ENCODE peak calls at places on chromosomes 4 and X, in nine cellular contexts. One of them, this sample, is unnamed. For H3K9me3, the result is how much of the 10 kb centered on the place peaks cover.

GRCh38 chrX:96147645-96148044 is 537.0 kb upstream of the DIAPH2 start:
- DNase-seq in prostate gland: no peak
- DNase-seq in breast epithelium: no peak
- DNase-seq in tibial artery: no peak
- DNase-seq in ovary: no peak
- DNase-seq in lower lobe of right lung: no peak
- DNase-seq in mucosa of descending colon: no peak
- DNase-seq in sigmoid colon: no peak
- DNase-seq in transverse colon: no peak
- DNase-seq in this sample: no peak

GRCh38 chr4:168731706-168732414 is 235.0 kb downstream of the PALLD start:
- DNase-seq in mucosa of descending colon: no peak
- DNase-seq in ovary: no peak
- DNase-seq in breast epithelium: no peak
- DNase-seq in tibial artery: no peak
- DNase-seq in sigmoid colon: no peak
- DNase-seq in prostate gland: no peak
- DNase-seq in transverse colon: no peak
- DNase-seq in lower lobe of right lung: no peak
- DNase-seq in this sample: no peak

GRCh38 chr4:107824367-107825071 is at the start of gene SGMS2:
- DNase-seq in tibial artery: peak
- DNase-seq in breast epithelium: peak
- DNase-seq in mucosa of descending colon: peak
- DNase-seq in sigmoid colon: peak
- DNase-seq in lower lobe of right lung: peak
- DNase-seq in ovary: peak
- DNase-seq in prostate gland: peak
- DNase-seq in transverse colon: peak
- DNase-seq in this sample: peak

GRCh38 chr4:140756292-140757219 is at the start of gene TBC1D9:
- DNase-seq in transverse colon: peak
- DNase-seq in lower lobe of right lung: peak
- DNase-seq in prostate gland: peak
- DNase-seq in breast epithelium: peak
- DNase-seq in tibial artery: peak
- DNase-seq in mucosa of descending colon: peak
- DNase-seq in ovary: peak
- DNase-seq in sigmoid colon: peak
- DNase-seq in this sample: peak

GRCh38 chr4:103099691-103100392 is at the start of gene BDH2:
- DNase-seq in mucosa of descending colon: peak
- DNase-seq in prostate gland: peak
- DNase-seq in transverse colon: peak
- DNase-seq in lower lobe of right lung: no peak
- DNase-seq in tibial artery: peak
- DNase-seq in breast epithelium: no peak
- DNase-seq in ovary: peak
- DNase-seq in sigmoid colon: peak
- DNase-seq in this sample: peak

GRCh38 chr4:7055111-7055989 is 12.2 kb downstream of the TADA2B start:
- DNase-seq in lower lobe of right lung: no peak
- DNase-seq in ovary: peak
- DNase-seq in mucosa of descending colon: no peak
- DNase-seq in sigmoid colon: peak
- DNase-seq in prostate gland: no peak
- DNase-seq in transverse colon: no peak
- DNase-seq in tibial artery: peak
- DNase-seq in breast epithelium: no peak
- DNase-seq in this sample: no peak

GRCh38 chr4:52856802-52857201 is 5.3 kb upstream of the RASL11B start:
- DNase-seq in sigmoid colon: no peak
- DNase-seq in ovary: no peak
- DNase-seq in mucosa of descending colon: no peak
- DNase-seq in breast epithelium: no peak
- DNase-seq in transverse colon: no peak
- DNase-seq in prostate gland: no peak
- DNase-seq in tibial artery: no peak
- DNase-seq in lower lobe of right lung: no peak
- DNase-seq in this sample: no peak

GRCh38 chr4:113467581-113467980 is 294.0 kb downstream of the CAMK2D start:
- DNase-seq in ovary: no peak
- DNase-seq in tibial artery: peak
- DNase-seq in sigmoid colon: no peak
- DNase-seq in prostate gland: no peak
- DNase-seq in breast epithelium: no peak
- DNase-seq in mucosa of descending colon: no peak
- DNase-seq in transverse colon: no peak
- DNase-seq in lower lobe of right lung: no peak
- DNase-seq in this sample: no peak

GRCh38 chrX:106774981-106775380 is 27.5 kb upstream of the TBC1D8B start:
- DNase-seq in tibial artery: no peak
- DNase-seq in breast epithelium: no peak
- DNase-seq in sigmoid colon: no peak
- DNase-seq in mucosa of descending colon: no peak
- DNase-seq in prostate gland: no peak
- DNase-seq in lower lobe of right lung: no peak
- DNase-seq in ovary: no peak
- DNase-seq in transverse colon: no peak
- DNase-seq in this sample: no peak

GRCh38 chr4:168825975-168826374 is 184.1 kb downstream of the CBR4 start:
- DNase-seq in transverse colon: no peak
- DNase-seq in prostate gland: no peak
- DNase-seq in sigmoid colon: no peak
- DNase-seq in breast epithelium: no peak
- DNase-seq in ovary: no peak
- DNase-seq in lower lobe of right lung: no peak
- DNase-seq in tibial artery: no peak
- DNase-seq in mucosa of descending colon: no peak
- DNase-seq in this sample: no peak

GRCh38 chr4:57020467-57021101 is 41.9 kb downstream of the POLR2B start:
- DNase-seq in prostate gland: no peak
- DNase-seq in transverse colon: no peak
- DNase-seq in sigmoid colon: no peak
- DNase-seq in ovary: no peak
- DNase-seq in lower lobe of right lung: no peak
- DNase-seq in breast epithelium: no peak
- DNase-seq in tibial artery: no peak
- DNase-seq in mucosa of descending colon: no peak
- DNase-seq in this sample: no peak

GRCh38 chr4:25938251-25939186 is 24.5 kb downstream of the SMIM20 start:
- DNase-seq in breast epithelium: no peak
- DNase-seq in ovary: no peak
- DNase-seq in lower lobe of right lung: no peak
- DNase-seq in mucosa of descending colon: no peak
- DNase-seq in prostate gland: no peak
- DNase-seq in tibial artery: peak
- DNase-seq in sigmoid colon: no peak
- DNase-seq in transverse colon: no peak
- DNase-seq in this sample: no peak

GRCh38 chr4:88104902-88105610 is 53.4 kb downstream of the ABCG2 start:
- DNase-seq in breast epithelium: no peak
- DNase-seq in lower lobe of right lung: no peak
- DNase-seq in prostate gland: no peak
- DNase-seq in sigmoid colon: no peak
- DNase-seq in tibial artery: no peak
- DNase-seq in ovary: no peak
- DNase-seq in mucosa of descending colon: no peak
- DNase-seq in transverse colon: no peak
- DNase-seq in this sample: no peak

GRCh38 chrX:68889244-68889643 is 60.4 kb downstream of the EFNB1 start:
- DNase-seq in ovary: no peak
- DNase-seq in mucosa of descending colon: no peak
- DNase-seq in transverse colon: no peak
- DNase-seq in prostate gland: no peak
- DNase-seq in sigmoid colon: no peak
- DNase-seq in breast epithelium: no peak
- DNase-seq in lower lobe of right lung: no peak
- DNase-seq in tibial artery: no peak
- DNase-seq in this sample: no peak

GRCh38 chrX:47915886-47916493 is 79.3 kb downstream of the ZNF81 start:
- DNase-seq in lower lobe of right lung: no peak
- DNase-seq in prostate gland: no peak
- DNase-seq in mucosa of descending colon: no peak
- DNase-seq in transverse colon: no peak
- DNase-seq in ovary: no peak
- DNase-seq in tibial artery: no peak
- DNase-seq in sigmoid colon: no peak
- DNase-seq in breast epithelium: no peak
- DNase-seq in this sample: no peak
- H3K9me3 ChIP-seq in lower lobe of right lung: under half
- H3K9me3 ChIP-seq in prostate gland: under half
- H3K9me3 ChIP-seq in mucosa of descending colon: under half
- H3K9me3 ChIP-seq in transverse colon: under half
- H3K9me3 ChIP-seq in ovary: under half
- H3K9me3 ChIP-seq in tibial artery: half or more
- H3K9me3 ChIP-seq in sigmoid colon: under half
- H3K9me3 ChIP-seq in breast epithelium: half or more
- H3K9me3 ChIP-seq in this sample: under half

GRCh38 chr4:127309360-127310095 is 323.2 kb upstream of the INTU start:
- DNase-seq in sigmoid colon: no peak
- DNase-seq in mucosa of descending colon: no peak
- DNase-seq in transverse colon: no peak
- DNase-seq in ovary: no peak
- DNase-seq in tibial artery: peak
- DNase-seq in prostate gland: no peak
- DNase-seq in lower lobe of right lung: no peak
- DNase-seq in breast epithelium: no peak
- DNase-seq in this sample: no peak
- H3K9me3 ChIP-seq in sigmoid colon: under half
- H3K9me3 ChIP-seq in mucosa of descending colon: under half
- H3K9me3 ChIP-seq in transverse colon: under half
- H3K9me3 ChIP-seq in ovary: under half
- H3K9me3 ChIP-seq in tibial artery: under half
- H3K9me3 ChIP-seq in prostate gland: under half
- H3K9me3 ChIP-seq in lower lobe of right lung: under half
- H3K9me3 ChIP-seq in breast epithelium: under half
- H3K9me3 ChIP-seq in this sample: under half

DNA sequence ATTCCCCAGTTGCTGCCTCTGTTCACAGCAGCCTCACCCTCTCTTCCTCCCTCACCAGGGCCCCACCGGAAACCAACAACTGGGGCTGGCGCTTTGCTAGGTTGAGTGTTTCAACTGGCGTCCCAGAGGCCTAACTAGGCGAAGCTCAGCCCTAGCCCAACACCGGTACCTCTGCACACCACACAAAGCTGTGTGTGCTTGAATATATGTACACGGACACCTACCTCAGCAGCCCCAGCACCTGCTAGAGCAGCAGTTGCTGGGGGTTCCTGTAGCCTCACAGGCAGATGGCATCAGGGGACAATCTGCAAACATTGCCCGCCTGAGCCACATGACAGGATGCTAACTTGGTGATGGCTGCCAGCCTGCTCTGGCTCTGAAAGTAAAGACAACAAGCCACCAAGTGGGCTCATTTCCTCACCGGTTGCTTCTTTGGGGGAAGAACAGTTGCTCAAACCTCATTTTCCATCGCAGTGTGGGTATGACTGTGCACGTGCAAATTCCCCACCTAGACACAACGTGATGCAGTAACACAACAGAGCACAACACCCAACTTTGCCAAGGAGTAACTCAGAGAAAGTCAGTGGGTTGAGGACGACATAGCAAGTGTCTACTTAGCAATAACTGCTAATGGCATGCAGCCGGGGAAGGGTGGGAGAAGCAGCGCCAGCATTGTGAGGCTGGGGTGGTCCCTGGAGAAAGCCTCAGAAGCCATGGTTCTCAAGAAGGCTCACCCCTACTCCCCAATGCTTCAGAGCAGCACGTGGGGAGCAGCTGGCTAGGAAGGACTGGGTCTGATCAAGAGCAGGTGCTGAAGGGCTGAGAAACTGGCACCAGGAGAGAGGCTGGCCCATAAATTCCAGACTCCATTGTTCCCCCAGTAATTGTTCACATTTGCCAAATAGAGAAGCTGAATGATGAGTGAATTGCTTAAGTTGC is 139.5 kb downstream of the SH3KBP1 start:
- DNase-seq in prostate gland: no peak
- DNase-seq in tibial artery: no peak
- DNase-seq in mucosa of descending colon: peak
- DNase-seq in sigmoid colon: peak
- DNase-seq in lower lobe of right lung: peak
- DNase-seq in ovary: no peak
- DNase-seq in breast epithelium: no peak
- DNase-seq in transverse colon: peak
- DNase-seq in this sample: no peak
- H3K9me3 ChIP-seq in prostate gland: under half
- H3K9me3 ChIP-seq in tibial artery: under half
- H3K9me3 ChIP-seq in mucosa of descending colon: under half
- H3K9me3 ChIP-seq in sigmoid colon: under half
- H3K9me3 ChIP-seq in lower lobe of right lung: under half
- H3K9me3 ChIP-seq in ovary: under half
- H3K9me3 ChIP-seq in breast epithelium: under half
- H3K9me3 ChIP-seq in transverse colon: under half
- H3K9me3 ChIP-seq in this sample: under half

GRCh38 chrX:56505866-56506265 is 57.6 kb upstream of the UBQLN2 start:
- DNase-seq in prostate gland: no peak
- DNase-seq in breast epithelium: no peak
- DNase-seq in tibial artery: no peak
- DNase-seq in transverse colon: no peak
- DNase-seq in lower lobe of right lung: no peak
- DNase-seq in ovary: no peak
- DNase-seq in sigmoid colon: no peak
- DNase-seq in mucosa of descending colon: no peak
- DNase-seq in this sample: no peak

GRCh38 chrX:56498756-56499155 is 64.7 kb upstream of the UBQLN2 start:
- DNase-seq in transverse colon: no peak
- DNase-seq in tibial artery: no peak
- DNase-seq in mucosa of descending colon: no peak
- DNase-seq in sigmoid colon: no peak
- DNase-seq in prostate gland: no peak
- DNase-seq in ovary: no peak
- DNase-seq in lower lobe of right lung: no peak
- DNase-seq in breast epithelium: no peak
- DNase-seq in this sample: no peak

GRCh38 chrX:56499372-56499771 is 64.1 kb upstream of the UBQLN2 start:
- DNase-seq in tibial artery: no peak
- DNase-seq in sigmoid colon: no peak
- DNase-seq in lower lobe of right lung: no peak
- DNase-seq in prostate gland: no peak
- DNase-seq in breast epithelium: no peak
- DNase-seq in transverse colon: no peak
- DNase-seq in mucosa of descending colon: no peak
- DNase-seq in ovary: no peak
- DNase-seq in this sample: no peak

DNA sequence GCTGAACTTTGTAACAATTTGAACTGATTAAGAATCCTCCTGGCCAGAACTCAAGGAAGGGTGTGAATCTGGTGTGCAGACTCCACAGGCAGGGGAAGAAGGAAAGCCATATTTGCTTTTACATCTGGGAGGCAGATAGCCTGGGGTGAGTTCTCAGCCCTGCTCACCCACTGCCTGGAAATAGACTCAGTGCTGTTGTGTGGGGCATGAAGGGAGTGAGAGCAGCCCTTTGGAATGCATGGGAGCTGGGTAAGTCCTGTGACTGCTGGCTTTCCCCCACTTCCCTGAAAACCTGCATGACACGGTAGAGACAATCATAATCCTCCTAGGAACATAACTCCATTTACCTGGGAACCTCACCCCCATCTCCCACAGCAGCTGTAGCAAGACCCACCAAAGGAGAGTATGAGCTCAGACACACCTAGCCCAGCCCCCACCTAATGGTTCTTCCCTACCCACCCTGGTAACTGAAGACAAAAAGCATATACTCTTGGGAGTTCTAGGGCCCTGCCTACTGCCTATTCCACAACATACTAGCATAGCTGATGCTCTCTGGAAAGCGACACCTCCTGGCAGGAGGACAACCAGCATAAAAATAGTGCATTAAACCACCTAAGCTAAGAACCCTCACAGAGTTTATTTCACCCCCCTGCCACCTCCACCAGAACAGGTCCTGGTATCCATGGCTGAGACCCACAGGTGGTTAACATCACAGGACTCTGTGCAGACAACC is 59.3 kb upstream of the UBQLN2 start:
- DNase-seq in ovary: no peak
- DNase-seq in lower lobe of right lung: no peak
- DNase-seq in prostate gland: no peak
- DNase-seq in mucosa of descending colon: no peak
- DNase-seq in tibial artery: no peak
- DNase-seq in transverse colon: no peak
- DNase-seq in sigmoid colon: no peak
- DNase-seq in breast epithelium: no peak
- DNase-seq in this sample: no peak
- H3K9me3 ChIP-seq in ovary: under half
- H3K9me3 ChIP-seq in lower lobe of right lung: under half
- H3K9me3 ChIP-seq in prostate gland: under half
- H3K9me3 ChIP-seq in mucosa of descending colon: under half
- H3K9me3 ChIP-seq in tibial artery: under half
- H3K9me3 ChIP-seq in transverse colon: under half
- H3K9me3 ChIP-seq in sigmoid colon: under half
- H3K9me3 ChIP-seq in breast epithelium: under half
- H3K9me3 ChIP-seq in this sample: under half